ENCODE peak calls at places on chromosomes 4 and X, in five cellular contexts. M is neural progenitor cell; P is CD8-positive, alpha-beta T cell; K is tibial artery; B is PC-3. V is an unnamed sample. For H3K36me3, the result is how much of the 10 kb centered on the place peaks cover.

GRCh38 chr4:99835942-99836341 is 19.3 kb downstream of the DAPP1 start:
- DNase-seq in K (no peak), M (no peak), B (no peak), P (no peak), V (no peak)

GRCh38 chr4:188270273-188271069 is 131.2 kb downstream of the TRIML1 start:
- DNase-seq in B (no peak), P (no peak), M (no peak), K (no peak), V (no peak)

GRCh38 chr4:127622923-127623754 is 9.6 kb upstream of the INTU start:
- DNase-seq in K (peak), M (peak), P (no peak), B (no peak), V (peak)

GRCh38 chr4:101870874-101871273 is 80.3 kb downstream of the BANK1 start:
- DNase-seq in P (no peak), M (no peak), K (no peak), B (no peak), V (no peak)

GRCh38 chr4:23697001-23697528 is 192.8 kb downstream of the PPARGC1A start:
- DNase-seq in K (no peak), P (no peak), M (peak), B (no peak), V (no peak)

GRCh38 chr4:54843106-54843505 is 185.3 kb downstream of the KIT start:
- DNase-seq in P (no peak), B (no peak), K (no peak), M (no peak), V (no peak)

GRCh38 chrX:46341767-46342322 is 203.4 kb downstream of the ZNF674 start:
- DNase-seq in P (no peak), B (no peak), K (no peak), M (no peak), V (no peak)

GRCh38 chr4:147958459-147959065 is 226.7 kb downstream of the ARHGAP10 start:
- DNase-seq in K (no peak), B (no peak), M (no peak), P (no peak), V (no peak)

GRCh38 chr4:15756361-15756861 is 21.7 kb upstream of the CD38 start:
- DNase-seq in M (no peak), P (peak), B (peak), K (no peak), V (peak)

GRCh38 chr4:155657985-155658384 is 8.7 kb upstream of the GUCY1A1 start:
- DNase-seq in M (no peak), P (no peak), K (no peak), B (no peak), V (no peak)

GRCh38 chr4:183987987-183988392 is 82.9 kb downstream of the STOX2 start:
- DNase-seq in M (peak), K (peak), P (no peak), B (peak), V (no peak)

GRCh38 chr4:42609051-42609450 is 47.9 kb downstream of the ATP8A1 start:
- DNase-seq in B (no peak), K (no peak), M (no peak), P (no peak), V (no peak)

GRCh38 chr4:141636077-141636770 is at the start of gene IL15:
- DNase-seq in K (peak), B (peak), M (peak), P (peak), V (peak)

GRCh38 chr4:111649308-111649707 is 495.9 kb upstream of the FAM241A start:
- DNase-seq in K (no peak), P (no peak), M (no peak), B (no peak), V (no peak)

GRCh38 chrX:111114806-111115205 is 18.8 kb downstream of the PAK3 start:
- DNase-seq in K (no peak), P (no peak), M (no peak), B (no peak), V (no peak)

GRCh38 chr4:72390409-72390808 is 178.6 kb downstream of the ADAMTS3 start:
- DNase-seq in K (no peak), P (no peak), M (no peak), B (peak), V (no peak)

GRCh38 chrX:155068165-155068564 is 2.8 kb downstream of the CMC4 start:
- DNase-seq in K (no peak), B (peak), M (no peak), P (no peak), V (no peak)

GRCh38 chr4:123088521-123088920 is 166.1 kb upstream of the NUDT6 start:
- DNase-seq in M (no peak), K (no peak), P (no peak), B (no peak), V (no peak)

GRCh38 chr4:123090886-123091285 is 168.5 kb upstream of the NUDT6 start:
- DNase-seq in K (no peak), P (no peak), M (no peak), B (no peak), V (no peak)

GRCh38 chr4:123096038-123096437 is 173.6 kb upstream of the NUDT6 start:
- DNase-seq in K (no peak), M (peak), P (no peak), B (peak), V (no peak)

GRCh38 chr4:123092603-123093002 is 170.2 kb upstream of the NUDT6 start:
- DNase-seq in B (no peak), M (no peak), P (no peak), K (no peak), V (no peak)

DNA sequence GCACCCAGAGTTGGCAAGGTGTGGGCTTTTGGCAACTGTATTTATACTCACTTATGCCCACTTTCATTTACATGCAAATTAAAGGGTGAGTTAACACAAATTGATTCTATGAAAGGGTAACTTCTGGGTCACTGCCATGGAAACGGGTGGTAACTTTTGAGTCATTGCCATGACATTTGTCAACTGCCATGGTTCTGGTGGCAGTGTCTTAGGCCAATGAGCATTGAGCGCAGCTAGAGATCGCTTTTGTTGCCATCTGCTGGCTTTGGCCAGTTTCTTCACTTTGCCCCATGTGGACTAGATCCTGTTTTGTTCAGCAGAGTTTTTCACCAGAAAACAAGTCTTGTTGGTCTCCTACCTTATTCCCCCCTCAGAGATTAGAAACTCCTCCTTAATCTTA is 170.8 kb upstream of the NUDT6 start:
- DNase-seq in K (no peak), P (no peak), M (no peak), B (no peak), V (no peak)
- TF ChIP-seq CTCF in K (no peak), P (no peak), M (no peak), B (no peak), V (no peak)

GRCh38 chr4:27020203-27020602 is 159.6 kb downstream of the STIM2 start:
- DNase-seq in P (no peak), B (no peak), K (no peak), M (no peak), V (no peak)

GRCh38 chr4:27017623-27018022 is 157.0 kb downstream of the STIM2 start:
- DNase-seq in B (no peak), P (no peak), M (no peak), K (no peak), V (no peak)

GRCh38 chr4:27018076-27018475 is 157.4 kb downstream of the STIM2 start:
- DNase-seq in M (no peak), P (no peak), B (no peak), K (no peak), V (no peak)

GRCh38 chr4:27018910-27019309 is 158.3 kb downstream of the STIM2 start:
- DNase-seq in K (no peak), P (no peak), B (no peak), M (no peak), V (no peak)

GRCh38 chr4:27019766-27020165 is 159.1 kb downstream of the STIM2 start:
- DNase-seq in M (no peak), B (no peak), K (no peak), P (no peak), V (no peak)
- H3K36me3 ChIP-seq in M (under half), B (under half), K (under half), P (under half), V (under half)

GRCh38 chr4:165367040-165367439 is 11.8 kb upstream of the CPE start:
- DNase-seq in P (no peak), M (no peak), K (no peak), B (no peak), V (no peak)
- H3K4me3 ChIP-seq in P (no peak), M (no peak), K (no peak), B (no peak), V (no peak)

GRCh38 chrX:26918633-26919032 is 544.5 kb downstream of the PPP4R3C start:
- DNase-seq in P (no peak), M (peak), B (peak), K (no peak), V (no peak)
- TF ChIP-seq CTCF in P (no peak), M (peak), B (peak), K (peak), V (peak)

DNA sequence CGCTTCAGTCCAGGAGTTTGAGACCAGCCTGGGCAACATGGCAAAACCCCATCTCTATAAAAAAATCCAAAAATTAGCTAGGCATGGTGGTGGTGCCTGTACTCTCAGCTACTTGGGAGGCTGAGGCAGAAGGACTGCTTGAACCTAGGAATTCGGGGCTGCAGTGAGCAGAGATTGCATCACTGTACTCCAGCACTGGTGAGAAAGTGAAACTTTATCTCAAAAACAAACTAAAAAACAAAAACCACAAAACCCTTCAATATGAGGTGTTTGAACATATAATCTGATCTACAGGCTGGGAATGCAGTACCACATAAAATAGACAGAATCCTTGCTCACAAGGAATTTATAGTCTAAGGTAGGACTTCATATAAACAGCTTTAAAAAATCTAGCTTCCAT is 103.9 kb downstream of the PDS5A start:
- DNase-seq in K (no peak), P (no peak), B (no peak), M (no peak), V (no peak)
- H3K36me3 ChIP-seq in K (half or more), P (under half), B (under half), M (under half), V (under half)

GRCh38 chr4:1777822-1778641 is 15.1 kb upstream of the FGFR3 start:
- DNase-seq in B (peak), K (no peak), M (peak), P (no peak), V (no peak)
- H3K4me3 ChIP-seq in B (no peak), K (no peak), M (no peak), P (no peak), V (no peak)

GRCh38 chr4:152408514-152409327 is 127.2 kb downstream of the FBXW7 start:
- DNase-seq in B (peak), P (no peak), M (peak), K (no peak), V (no peak)
- TF ChIP-seq CTCF in B (peak), P (peak), M (peak), K (peak), V (peak)

GRCh38 chr4:129062580-129062979 is 30.8 kb downstream of the SCLT1 start:
- DNase-seq in P (no peak), B (no peak), K (no peak), M (no peak), V (no peak)

GRCh38 chr4:129064717-129065116 is 28.6 kb downstream of the SCLT1 start:
- DNase-seq in M (no peak), K (no peak), P (no peak), B (peak), V (no peak)

GRCh38 chr4:129059028-129059427 is 34.3 kb downstream of the SCLT1 start:
- DNase-seq in B (no peak), P (no peak), K (no peak), M (no peak), V (no peak)

DNA sequence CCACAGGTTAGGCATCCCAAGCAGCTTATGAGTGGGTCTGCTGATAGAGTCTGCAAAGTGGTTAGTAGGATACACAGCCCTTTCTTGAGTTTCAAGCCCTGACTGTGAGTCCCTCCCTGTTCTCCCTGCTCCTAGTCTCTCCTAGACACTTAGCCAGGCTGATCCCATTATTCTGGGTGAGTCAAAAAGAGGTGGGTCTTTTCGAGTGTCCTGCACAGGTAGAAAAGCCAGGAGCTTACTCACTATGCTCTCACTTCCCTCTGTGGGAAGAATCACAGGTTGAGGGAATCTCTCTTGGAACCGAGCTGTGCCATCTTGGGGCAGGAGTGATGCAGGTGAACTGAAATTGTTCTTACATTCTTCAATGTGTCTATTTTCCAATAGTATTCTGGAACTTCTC is 29.7 kb downstream of the SCLT1 start:
- DNase-seq in M (no peak), K (no peak), P (no peak), B (peak), V (no peak)
- H3K36me3 ChIP-seq in M (under half), K (under half), P (under half), B (under half), V (under half)